ENCODE peak calls at places on chromosomes 13 and 19, in seven cellular contexts. One of them, this sample, is unnamed.

GRCh38 chr13:71866173-71867091 is 572 bp downstream of the DACH1 start:
- DNase-seq in body of pancreas: peak; percentile 54
- DNase-seq in IMR-90: no peak
- DNase-seq in testis: no peak
- DNase-seq in stomach: peak; percentile 31
- DNase-seq in Peyer's patch: no peak
- DNase-seq in transverse colon: peak; percentile 24
- DNase-seq in this sample: no peak

GRCh38 chr19:15265849-15266248 is 33.6 kb upstream of the EPHX3 start:
- DNase-seq in body of pancreas: peak; percentile 100
- DNase-seq in IMR-90: peak; percentile 98
- DNase-seq in testis: peak; percentile 93
- DNase-seq in stomach: peak; percentile 93
- DNase-seq in Peyer's patch: peak; percentile 30
- DNase-seq in transverse colon: peak; percentile 75
- DNase-seq in this sample: peak; percentile 99

GRCh38 chr13:42364613-42365000 is 92.7 kb downstream of the AKAP11 start:
- DNase-seq in body of pancreas: no peak
- DNase-seq in IMR-90: no peak
- DNase-seq in testis: no peak
- DNase-seq in stomach: no peak
- DNase-seq in Peyer's patch: no peak
- DNase-seq in transverse colon: no peak
- DNase-seq in this sample: no peak

GRCh38 chr13:98581971-98582702 is 5.2 kb upstream of the STK24 start:
- DNase-seq in body of pancreas: no peak
- DNase-seq in IMR-90: peak; percentile 85
- DNase-seq in testis: no peak
- DNase-seq in stomach: no peak
- DNase-seq in Peyer's patch: no peak
- DNase-seq in transverse colon: no peak
- DNase-seq in this sample: no peak

GRCh38 chr19:14821958-14822357 is 13.0 kb downstream of the OR7A5 start:
- DNase-seq in body of pancreas: no peak
- DNase-seq in IMR-90: no peak
- DNase-seq in testis: no peak
- DNase-seq in stomach: no peak
- DNase-seq in Peyer's patch: no peak
- DNase-seq in transverse colon: no peak
- DNase-seq in this sample: no peak

GRCh38 chr13:46165485-46166220 is 16.3 kb downstream of the LCP1 start:
- DNase-seq in body of pancreas: no peak
- DNase-seq in IMR-90: no peak
- DNase-seq in testis: no peak
- DNase-seq in stomach: no peak
- DNase-seq in Peyer's patch: no peak
- DNase-seq in transverse colon: no peak
- DNase-seq in this sample: no peak

GRCh38 chr13:107450931-107451330 is 764.4 kb downstream of the LIG4 start:
- DNase-seq in body of pancreas: no peak
- DNase-seq in IMR-90: peak; percentile 99
- DNase-seq in testis: no peak
- DNase-seq in stomach: no peak
- DNase-seq in Peyer's patch: no peak
- DNase-seq in transverse colon: no peak
- DNase-seq in this sample: no peak

GRCh38 chr19:3632098-3632497 is 5.5 kb upstream of the CACTIN start:
- DNase-seq in body of pancreas: no peak
- DNase-seq in IMR-90: no peak
- DNase-seq in testis: no peak
- DNase-seq in stomach: no peak
- DNase-seq in Peyer's patch: no peak
- DNase-seq in transverse colon: no peak
- DNase-seq in this sample: no peak

GRCh38 chr13:109999659-110000533 is 213.5 kb upstream of the IRS2 start:
- DNase-seq in body of pancreas: no peak
- DNase-seq in IMR-90: no peak
- DNase-seq in testis: no peak
- DNase-seq in stomach: no peak
- DNase-seq in Peyer's patch: no peak
- DNase-seq in transverse colon: no peak
- DNase-seq in this sample: no peak

GRCh38 chr13:43783820-43784219 is 3.0 kb downstream of the ENOX1 start:
- DNase-seq in body of pancreas: no peak
- DNase-seq in IMR-90: peak; percentile 8
- DNase-seq in testis: no peak
- DNase-seq in stomach: no peak
- DNase-seq in Peyer's patch: no peak
- DNase-seq in transverse colon: no peak
- DNase-seq in this sample: no peak

GRCh38 chr19:35144600-35145436 is 1.8 kb downstream of the FXYD7 start:
- DNase-seq in body of pancreas: peak; percentile 30
- DNase-seq in IMR-90: no peak
- DNase-seq in testis: no peak
- DNase-seq in stomach: peak; percentile 76
- DNase-seq in Peyer's patch: peak; percentile 28
- DNase-seq in transverse colon: peak; percentile 84
- DNase-seq in this sample: no peak

GRCh38 chr13:97751477-97751876 is 202.0 kb upstream of the IPO5 start:
- DNase-seq in body of pancreas: no peak
- DNase-seq in IMR-90: no peak
- DNase-seq in testis: no peak
- DNase-seq in stomach: no peak
- DNase-seq in Peyer's patch: no peak
- DNase-seq in transverse colon: no peak
- DNase-seq in this sample: no peak

GRCh38 chr19:51078104-51078503 is 4.6 kb downstream of the KLK14 start:
- DNase-seq in body of pancreas: no peak
- DNase-seq in IMR-90: no peak
- DNase-seq in testis: no peak
- DNase-seq in stomach: no peak
- DNase-seq in Peyer's patch: no peak
- DNase-seq in transverse colon: no peak
- DNase-seq in this sample: no peak

GRCh38 chr13:37375724-37376123 is 222.8 kb downstream of the POSTN start:
- DNase-seq in body of pancreas: no peak
- DNase-seq in IMR-90: peak; percentile 46
- DNase-seq in testis: no peak
- DNase-seq in stomach: no peak
- DNase-seq in Peyer's patch: no peak
- DNase-seq in transverse colon: no peak
- DNase-seq in this sample: no peak

GRCh38 chr13:44930907-44931676 is 58.2 kb downstream of the NUFIP1 start:
- DNase-seq in body of pancreas: no peak
- DNase-seq in IMR-90: no peak
- DNase-seq in testis: no peak
- DNase-seq in stomach: no peak
- DNase-seq in Peyer's patch: no peak
- DNase-seq in transverse colon: no peak
- DNase-seq in this sample: no peak

GRCh38 chr19:9566729-9567128 is 17.6 kb downstream of the ZNF121 start:
- DNase-seq in body of pancreas: no peak
- DNase-seq in IMR-90: no peak
- DNase-seq in testis: no peak
- DNase-seq in stomach: no peak
- DNase-seq in Peyer's patch: no peak
- DNase-seq in transverse colon: no peak
- DNase-seq in this sample: no peak

GRCh38 chr19:3547301-3547731 is 8.3 kb downstream of the TEKTIP1 start:
- DNase-seq in body of pancreas: no peak
- DNase-seq in IMR-90: no peak
- DNase-seq in testis: no peak
- DNase-seq in stomach: no peak
- DNase-seq in Peyer's patch: no peak
- DNase-seq in transverse colon: no peak
- DNase-seq in this sample: no peak

GRCh38 chr13:94968757-94969086 is 256.4 kb upstream of the SOX21 start:
- DNase-seq in body of pancreas: no peak
- DNase-seq in IMR-90: no peak
- DNase-seq in testis: no peak
- DNase-seq in stomach: no peak
- DNase-seq in Peyer's patch: no peak
- DNase-seq in transverse colon: no peak
- DNase-seq in this sample: no peak

GRCh38 chr13:108448891-108449290 is 179.4 kb downstream of the TNFSF13B start:
- DNase-seq in body of pancreas: no peak
- DNase-seq in IMR-90: no peak
- DNase-seq in testis: no peak
- DNase-seq in stomach: no peak
- DNase-seq in Peyer's patch: no peak
- DNase-seq in transverse colon: no peak
- DNase-seq in this sample: no peak

GRCh38 chr13:23380534-23380933 is 53.0 kb downstream of the SACS start:
- DNase-seq in body of pancreas: no peak
- DNase-seq in IMR-90: peak; percentile 71
- DNase-seq in testis: no peak
- DNase-seq in stomach: no peak
- DNase-seq in Peyer's patch: no peak
- DNase-seq in transverse colon: no peak
- DNase-seq in this sample: no peak

GRCh38 chr13:23375007-23375971 is 58.2 kb downstream of the SACS start:
- DNase-seq in body of pancreas: peak; percentile 98
- DNase-seq in IMR-90: peak; percentile 92
- DNase-seq in testis: peak; percentile 98
- DNase-seq in stomach: peak; percentile 96
- DNase-seq in Peyer's patch: peak; percentile 98
- DNase-seq in transverse colon: peak; percentile 96
- DNase-seq in this sample: peak; percentile 96

GRCh38 chr13:23381877-23382276 is 51.6 kb downstream of the SACS start:
- DNase-seq in body of pancreas: no peak
- DNase-seq in IMR-90: no peak
- DNase-seq in testis: no peak
- DNase-seq in stomach: no peak
- DNase-seq in Peyer's patch: no peak
- DNase-seq in transverse colon: no peak
- DNase-seq in this sample: no peak

GRCh38 chr13:23378009-23378632 is 55.4 kb downstream of the SACS start:
- DNase-seq in body of pancreas: no peak
- DNase-seq in IMR-90: peak; percentile 99
- DNase-seq in testis: no peak
- DNase-seq in stomach: no peak
- DNase-seq in Peyer's patch: peak; percentile 70
- DNase-seq in transverse colon: peak; percentile 19
- DNase-seq in this sample: no peak

DNA sequence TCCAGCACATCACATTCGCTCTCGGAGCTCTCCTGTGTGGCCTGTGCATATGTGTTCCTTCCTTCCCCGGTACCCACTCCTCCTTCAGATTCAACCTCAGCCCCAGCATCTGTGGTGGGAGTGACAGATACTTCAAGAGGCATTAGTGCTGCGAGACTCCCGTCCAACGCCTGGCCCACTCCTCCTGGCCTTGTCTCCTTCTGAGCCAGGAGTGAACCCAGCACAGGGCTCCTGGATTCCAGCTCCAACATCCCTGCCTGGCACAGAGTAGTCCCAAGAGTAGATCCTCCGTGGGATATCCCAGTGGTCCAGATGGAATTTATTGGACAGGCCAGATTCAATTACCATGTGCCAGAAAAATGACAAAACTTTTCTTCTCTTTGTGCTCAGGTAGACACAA is 55.9 kb downstream of the SACS start:
- DNase-seq in body of pancreas: no peak
- DNase-seq in IMR-90: no peak
- DNase-seq in testis: no peak
- DNase-seq in stomach: no peak
- DNase-seq in Peyer's patch: no peak
- DNase-seq in transverse colon: no peak
- DNase-seq in this sample: no peak
- H3K4me3 ChIP-seq in body of pancreas: no peak overlapping the region
- H3K4me3 ChIP-seq in IMR-90: no peak overlapping the region
- H3K4me3 ChIP-seq in testis: no peak overlapping the region
- H3K4me3 ChIP-seq in stomach: no peak overlapping the region
- H3K4me3 ChIP-seq in Peyer's patch: no peak overlapping the region
- H3K4me3 ChIP-seq in transverse colon: no peak overlapping the region
- H3K4me3 ChIP-seq in this sample: no peak overlapping the region

DNA sequence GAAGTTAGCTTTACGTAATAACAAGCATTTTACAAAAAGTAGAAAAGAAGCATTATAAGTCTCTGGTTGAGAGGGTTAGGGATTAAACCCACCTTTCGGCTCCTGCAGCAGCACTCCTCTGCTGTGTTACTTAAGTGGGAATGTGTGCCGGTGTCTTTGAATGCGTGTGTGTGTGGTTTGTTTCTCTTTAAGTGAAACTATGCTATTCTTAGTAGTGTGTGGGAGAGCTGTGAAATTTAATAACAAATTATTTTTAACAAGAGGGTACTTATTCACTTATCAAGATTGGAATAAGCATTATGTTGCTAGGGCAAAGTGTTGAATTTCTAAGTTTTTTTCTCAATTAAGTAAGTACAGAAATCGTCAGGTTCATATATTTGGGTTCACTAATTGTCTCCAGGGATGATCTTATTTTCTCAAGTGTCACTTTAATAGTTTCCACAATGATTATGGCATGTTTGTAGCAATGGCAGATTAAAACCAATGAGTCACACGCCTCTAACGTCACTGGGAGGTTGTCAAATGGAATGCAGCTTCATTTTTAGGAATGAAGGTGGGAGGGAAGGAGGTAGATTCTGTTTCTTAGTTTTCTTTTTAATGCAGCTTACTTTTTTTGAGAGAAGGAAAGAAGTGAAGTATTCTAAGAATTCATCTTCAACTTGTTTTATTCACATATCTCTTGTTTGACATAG is 151.3 kb downstream of the LMO7 start:
- DNase-seq in body of pancreas: no peak
- DNase-seq in IMR-90: peak; percentile 79
- DNase-seq in testis: no peak
- DNase-seq in stomach: no peak
- DNase-seq in Peyer's patch: no peak
- DNase-seq in transverse colon: no peak
- DNase-seq in this sample: no peak
- H3K4me1 ChIP-seq in body of pancreas: peaks cover 45% of the 10 kb centered on the region
- H3K4me1 ChIP-seq in IMR-90: peaks cover 23% of the 10 kb centered on the region
- H3K4me1 ChIP-seq in testis: peaks cover 21% of the 10 kb centered on the region
- H3K4me1 ChIP-seq in stomach: peaks cover 20% of the 10 kb centered on the region
- H3K4me1 ChIP-seq in Peyer's patch: no peaks in the 10 kb centered on the region
- H3K4me1 ChIP-seq in transverse colon: peaks cover 53% of the 10 kb centered on the region
- H3K4me1 ChIP-seq in this sample: peaks cover 18% of the 10 kb centered on the region

DNA sequence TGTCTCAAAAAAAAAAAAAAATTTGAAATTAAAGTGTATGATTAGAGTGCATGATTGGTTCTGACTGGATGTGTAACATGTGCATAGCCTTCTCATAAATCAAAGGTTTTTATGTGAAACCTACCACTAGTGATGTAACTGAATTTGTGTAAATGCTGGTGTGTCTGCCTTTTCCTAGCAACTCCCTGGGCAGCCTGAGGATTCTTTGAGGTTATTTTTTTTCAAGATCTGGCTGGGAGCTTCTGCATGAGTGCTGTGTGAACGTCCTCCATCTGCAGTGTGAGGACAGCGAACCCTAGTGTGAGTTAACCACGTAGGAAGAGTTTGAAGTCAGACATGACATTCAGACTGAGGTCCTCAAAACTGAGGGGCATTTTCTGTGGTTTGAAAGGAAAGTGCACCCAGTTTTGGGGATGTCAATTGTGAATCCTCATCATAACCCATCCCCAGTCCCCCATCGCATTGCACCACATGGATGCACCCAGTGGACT is 39.9 kb downstream of the DPRX start:
- DNase-seq in body of pancreas: no peak
- DNase-seq in IMR-90: no peak
- DNase-seq in testis: no peak
- DNase-seq in stomach: no peak
- DNase-seq in Peyer's patch: no peak
- DNase-seq in transverse colon: no peak
- DNase-seq in this sample: no peak
- TF ChIP-seq POLR2A in body of pancreas: no peak
- TF ChIP-seq POLR2A in IMR-90: no peak
- TF ChIP-seq POLR2A in testis: no peak
- TF ChIP-seq POLR2A in stomach: no peak
- TF ChIP-seq POLR2A in Peyer's patch: no peak
- TF ChIP-seq POLR2A in transverse colon: no peak
- TF ChIP-seq POLR2A in this sample: no peak

GRCh38 chr19:17751103-17751911 is at the start of gene FCHO1:
- DNase-seq in body of pancreas: peak; percentile 27
- DNase-seq in IMR-90: no peak
- DNase-seq in testis: no peak
- DNase-seq in stomach: peak; percentile 51
- DNase-seq in Peyer's patch: peak; percentile 95
- DNase-seq in transverse colon: peak; percentile 80
- DNase-seq in this sample: no peak
- H3K4me3 ChIP-seq in body of pancreas: no peak within 1 kb of the TSS
- H3K4me3 ChIP-seq in IMR-90: no peak within 1 kb of the TSS
- H3K4me3 ChIP-seq in testis: no peak within 1 kb of the TSS
- H3K4me3 ChIP-seq in stomach: peak within 1 kb of the TSS; percentile 14
- H3K4me3 ChIP-seq in Peyer's patch: peak within 1 kb of the TSS; percentile 45
- H3K4me3 ChIP-seq in transverse colon: peak within 1 kb of the TSS; percentile 10
- H3K4me3 ChIP-seq in this sample: no peak within 1 kb of the TSS